ENCODE peak calls at places on chromosomes 16 and 17, in seven cellular contexts. E is Panc1, L is HCT116, T is GM12878, W is K562, Q is GM23338, I is upper lobe of left lung. H is an unnamed sample. For H3K27me3, the result is how much of the 10 kb centered on the place peaks cover.

GRCh38 chr17:58318065-58318481 is 10.5 kb downstream of the TSPOAP1 start:
- ATAC-seq in E (no peak), L (no peak), T (no peak), W (no peak), Q (no peak), I (no peak), H (no peak)

GRCh38 chr17:42403150-42403549 is 14.9 kb upstream of the STAT3 start:
- ATAC-seq in E (no peak), L (no peak), T (peak), W (peak), Q (peak), I (no peak), H (no peak)

GRCh38 chr17:29176500-29177351 is 3.5 kb downstream of the MYO18A start:
- ATAC-seq in E (peak), L (peak), T (peak), W (peak), Q (peak), I (peak), H (peak)

GRCh38 chr16:89690392-89690901 is 4.0 kb downstream of the CDK10 start:
- ATAC-seq in E (no peak), L (no peak), T (no peak), W (no peak), Q (no peak), I (no peak), H (no peak)

GRCh38 chr16:11094075-11094593 is 149.8 kb downstream of the CLEC16A start:
- ATAC-seq in E (peak), L (peak), T (peak), W (peak), Q (peak), I (peak), H (no peak)

GRCh38 chr17:72421128-72422092 is 300.6 kb downstream of the SOX9 start:
- ATAC-seq in E (peak), L (peak), T (peak), W (no peak), Q (no peak), I (peak), H (peak)

GRCh38 chr16:8730335-8730915 is 56.0 kb downstream of the ABAT start:
- ATAC-seq in E (peak), L (no peak), T (no peak), W (no peak), Q (no peak), I (no peak), H (no peak)

GRCh38 chr16:53094013-53094630 is 39.3 kb downstream of the CHD9 start:
- ATAC-seq in E (peak), L (peak), T (peak), W (peak), Q (no peak), I (peak), H (no peak)

GRCh38 chr17:37131064-37131463 is 182.3 kb downstream of the AATF start:
- ATAC-seq in E (no peak), L (no peak), T (no peak), W (no peak), Q (peak), I (no peak), H (no peak)

GRCh38 chr17:17846003-17846402 is 9.2 kb upstream of the SREBF1 start:
- ATAC-seq in E (no peak), L (no peak), T (no peak), W (no peak), Q (no peak), I (no peak), H (no peak)

GRCh38 chr16:28204622-28205021 is 7.1 kb downstream of the XPO6 start:
- ATAC-seq in E (no peak), L (no peak), T (no peak), W (no peak), Q (no peak), I (no peak), H (no peak)

GRCh38 chr17:77436058-77436442 is 295.3 kb downstream of the SEC14L1 start:
- ATAC-seq in E (peak), L (no peak), T (no peak), W (no peak), Q (peak), I (no peak), H (no peak)

GRCh38 chr17:44324092-44324570 is 492 bp downstream of the SLC25A39 start:
- ATAC-seq in E (peak), L (peak), T (peak), W (peak), Q (peak), I (no peak), H (no peak)

GRCh38 chr17:8091033-8091687 is 3.6 kb upstream of the ALOX12B start:
- ATAC-seq in E (no peak), L (no peak), T (peak), W (no peak), Q (no peak), I (no peak), H (no peak)

GRCh38 chr16:8572919-8573724 is 17.2 kb downstream of the TMEM114 start:
- ATAC-seq in E (peak), L (peak), T (peak), W (peak), Q (peak), I (no peak), H (no peak)

GRCh38 chr16:73060948-73061495 is 13.1 kb upstream of the ZFHX3 start:
- ATAC-seq in E (no peak), L (no peak), T (no peak), W (no peak), Q (no peak), I (no peak), H (no peak)

GRCh38 chr16:53599548-53599947 is 96.5 kb upstream of the AKTIP start:
- ATAC-seq in E (no peak), L (no peak), T (no peak), W (no peak), Q (no peak), I (no peak), H (no peak)

GRCh38 chr17:18267366-18267765 is 6.9 kb downstream of the MIEF2 start:
- ATAC-seq in E (peak), L (no peak), T (no peak), W (no peak), Q (peak), I (no peak), H (no peak)

GRCh38 chr17:3922765-3923164 is 6.5 kb upstream of the P2RX1 start:
- ATAC-seq in E (no peak), L (no peak), T (no peak), W (peak), Q (no peak), I (no peak), H (no peak)

GRCh38 chr16:87420401-87421368 is 28.5 kb downstream of the MAP1LC3B start:
- ATAC-seq in E (no peak), L (peak), T (no peak), W (peak), Q (peak), I (no peak), H (no peak)
- TF ChIP-seq CTCF in E (no peak), L (peak), T (peak), W (peak), Q (peak), I (no peak), H (no peak)

GRCh38 chr16:84505249-84506156 is 1.0 kb upstream of the MEAK7 start:
- ATAC-seq in E (no peak), L (no peak), T (peak), W (no peak), Q (no peak), I (no peak), H (no peak)
- TF ChIP-seq POLR2AphosphoS5 in E (no peak), L (no peak), T (no peak), W (no peak), Q (no peak), I (no peak), H (no peak)

GRCh38 chr16:1291576-1291974 is 17.9 kb upstream of the UBE2I start:
- ATAC-seq in E (peak), L (no peak), T (no peak), W (peak), Q (no peak), I (no peak), H (no peak)
- H3K27me3 ChIP-seq in E (under half), L (under half), T (under half), W (under half), Q (under half), I (under half), H (half or more)

DNA sequence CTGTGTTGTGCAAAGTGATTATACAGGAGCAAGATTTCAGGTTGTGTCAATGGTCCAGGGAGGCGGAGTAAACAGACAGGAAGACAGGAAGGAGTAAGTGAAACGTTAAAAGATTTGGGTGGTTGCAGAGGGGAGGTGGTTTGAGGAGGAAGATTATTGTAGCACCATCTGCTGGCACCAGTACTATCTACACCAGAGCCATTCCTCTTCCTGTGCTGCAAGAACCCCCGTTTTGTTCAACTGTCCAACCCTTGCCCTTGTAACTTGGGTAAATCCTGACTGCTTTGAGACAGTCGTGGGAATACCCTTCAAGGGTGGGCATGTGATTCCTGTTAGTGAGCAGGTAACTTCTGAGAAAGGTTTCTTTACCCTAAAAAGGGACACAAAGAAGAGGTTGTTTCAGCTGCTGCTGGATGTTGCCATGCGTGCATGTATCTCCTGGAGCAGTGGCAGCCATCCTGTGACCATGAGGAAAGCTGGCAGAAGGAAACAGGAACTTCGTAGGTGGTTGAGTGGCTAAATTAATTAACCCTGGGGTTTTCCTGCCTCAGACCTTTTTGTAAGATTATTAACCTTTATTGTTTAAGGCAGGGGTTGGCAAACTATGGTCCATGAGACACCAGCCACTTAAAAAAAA is 124.1 kb downstream of the PRKCA start:
- ATAC-seq in E (no peak), L (peak), T (peak), W (peak), Q (peak), I (no peak), H (no peak)
- TF ChIP-seq CTCF in E (peak), L (peak), T (peak), W (peak), Q (peak), I (no peak), H (no peak)

GRCh38 chr17:51366866-51367265 is 106.5 kb downstream of the UTP18 start:
- ATAC-seq in E (no peak), L (no peak), T (no peak), W (no peak), Q (no peak), I (no peak), H (no peak)

GRCh38 chr17:51359055-51359454 is 98.7 kb downstream of the UTP18 start:
- ATAC-seq in E (no peak), L (no peak), T (no peak), W (no peak), Q (no peak), I (no peak), H (no peak)

GRCh38 chr17:51365090-51365489 is 104.7 kb downstream of the UTP18 start:
- ATAC-seq in E (no peak), L (peak), T (no peak), W (peak), Q (no peak), I (no peak), H (no peak)

GRCh38 chr17:51362818-51363598 is 102.7 kb downstream of the UTP18 start:
- ATAC-seq in E (no peak), L (peak), T (no peak), W (no peak), Q (no peak), I (no peak), H (no peak)
- TF ChIP-seq POLR2AphosphoS5 in E (no peak), L (no peak), T (no peak), W (no peak), Q (no peak), I (no peak), H (no peak)

GRCh38 chr17:81099888-81100287 is 64.9 kb downstream of the BAIAP2 start:
- ATAC-seq in E (no peak), L (no peak), T (no peak), W (no peak), Q (no peak), I (no peak), H (no peak)
- H3K27me3 ChIP-seq in E (under half), L (under half), T (under half), W (under half), Q (under half), I (under half), H (under half)

GRCh38 chr16:47019563-47019962 is 46.1 kb upstream of the DNAJA2 start:
- ATAC-seq in E (no peak), L (no peak), T (no peak), W (no peak), Q (no peak), I (no peak), H (no peak)
- TF ChIP-seq CTCF in E (no peak), L (no peak), T (no peak), W (no peak), Q (no peak), I (no peak), H (no peak)

GRCh38 chr16:58022601-58023371 is 2.8 kb upstream of the MMP15 start:
- ATAC-seq in E (no peak), L (no peak), T (no peak), W (no peak), Q (no peak), I (peak), H (peak)
- TF ChIP-seq POLR2AphosphoS5 in E (no peak), L (no peak), T (no peak), W (no peak), Q (no peak), I (peak), H (no peak)

GRCh38 chr16:30688701-30689100 is 10.3 kb upstream of the SRCAP start:
- ATAC-seq in E (peak), L (no peak), T (no peak), W (peak), Q (no peak), I (no peak), H (no peak)
- H3K27me3 ChIP-seq in E (under half), L (under half), T (under half), W (under half), Q (half or more), I (under half), H (under half)

GRCh38 chr16:50884066-50884860 is 142.4 kb downstream of the CYLD start:
- ATAC-seq in E (no peak), L (peak), T (peak), W (peak), Q (peak), I (no peak), H (no peak)
- TF ChIP-seq CTCF in E (peak), L (peak), T (peak), W (peak), Q (peak), I (no peak), H (no peak)

H was measured in gastroesophageal sphincter.